ENCODE peak calls at places on chromosomes 16 and 17, in four cellular contexts. A, I, Q and E are unnamed samples.

GRCh38 chr17:75830168-75831031 is 13.8 kb downstream of the UNC13D start:
- DNase-seq in Q (no peak), A (no peak), I (no peak), E (no peak)

GRCh38 chr17:63029520-63029919 is 63.5 kb downstream of the TANC2 start:
- DNase-seq in I (no peak), Q (no peak), A (peak), E (no peak)

GRCh38 chr16:50093607-50094570 is 28.1 kb downstream of the HEATR3 start:
- DNase-seq in I (peak), Q (peak), A (no peak), E (peak)

GRCh38 chr17:47949951-47950350 is 7.7 kb downstream of the PRR15L start:
- DNase-seq in I (no peak), A (no peak), Q (no peak), E (peak)

GRCh38 chr16:82641336-82641984 is 14.7 kb downstream of the CDH13 start:
- DNase-seq in Q (no peak), A (no peak), I (no peak), E (no peak)

GRCh38 chr17:35630530-35631148 is 43.5 kb downstream of the AP2B1 start:
- DNase-seq in A (peak), I (no peak), Q (no peak), E (no peak)

GRCh38 chr17:63622571-63623390 is 564 bp downstream of the MAP3K3 start:
- DNase-seq in I (peak), Q (peak), A (peak), E (peak)

GRCh38 chr17:45282683-45283644 is 21.1 kb upstream of the SPATA32 start:
- DNase-seq in Q (no peak), I (peak), A (no peak), E (no peak)

GRCh38 chr16:80319181-80319580 is 221.6 kb upstream of the DYNLRB2 start:
- DNase-seq in A (no peak), Q (no peak), I (no peak), E (no peak)

GRCh38 chr16:625402-626173 is 5.2 kb upstream of the WFIKKN1 start:
- DNase-seq in A (no peak), I (no peak), Q (no peak), E (no peak)

GRCh38 chr16:88549671-88550643 is 20.2 kb upstream of the ZC3H18 start:
- DNase-seq in A (no peak), Q (peak), I (peak), E (peak)

GRCh38 chr16:85403693-85404092 is 209.4 kb upstream of the GSE1 start:
- DNase-seq in A (peak), Q (peak), I (no peak), E (no peak)

GRCh38 chr17:38897176-38897575 is 27.3 kb downstream of the LASP1 start:
- DNase-seq in I (peak), Q (peak), A (no peak), E (peak)

GRCh38 chr17:29102741-29103181 is 59.8 kb downstream of the PIPOX start:
- DNase-seq in I (no peak), Q (no peak), A (no peak), E (no peak)

GRCh38 chr17:45144199-45145034 is 3.9 kb upstream of the HEXIM1 start:
- DNase-seq in A (no peak), I (peak), Q (peak), E (peak)

GRCh38 chr17:69503711-69504110 is 89.2 kb downstream of the MAP2K6 start:
- DNase-seq in I (no peak), Q (no peak), A (no peak), E (no peak)

GRCh38 chr17:13337864-13338371 is 263.8 kb downstream of the HS3ST3A1 start:
- DNase-seq in A (peak), I (peak), Q (peak), E (peak)

GRCh38 chr17:30956764-30957374 is 14.0 kb upstream of the RNF135 start:
- DNase-seq in I (no peak), A (no peak), Q (no peak), E (no peak)

GRCh38 chr16:78844682-78845081 is 745.2 kb downstream of the WWOX start:
- DNase-seq in A (no peak), Q (no peak), I (peak), E (no peak)

GRCh38 chr17:12927541-12928425 is 90.0 kb downstream of the ELAC2 start:
- DNase-seq in Q (no peak), I (peak), A (no peak), E (no peak)

GRCh38 chr17:10127819-10128375 is 70.5 kb downstream of the GAS7 start:
- DNase-seq in Q (peak), I (peak), A (no peak), E (peak)

GRCh38 chr17:44464037-44464436 is 39.2 kb downstream of the GPATCH8 start:
- DNase-seq in Q (no peak), A (no peak), I (no peak), E (no peak)

GRCh38 chr17:61205406-61205805 is 194.2 kb upstream of the TBX2 start:
- DNase-seq in Q (peak), I (no peak), A (no peak), E (peak)

GRCh38 chr16:85539084-85539483 is 74.0 kb upstream of the GSE1 start:
- DNase-seq in Q (no peak), I (no peak), A (no peak), E (no peak)

GRCh38 chr16:85912271-85912974 is 13.5 kb downstream of the IRF8 start:
- DNase-seq in A (no peak), I (no peak), Q (peak), E (no peak)

GRCh38 chr16:31216552-31217530 is at the start of gene PYDC1:
- DNase-seq in I (no peak), A (no peak), Q (no peak), E (peak)

GRCh38 chr16:10877472-10877946 is 507 bp downstream of the CIITA start:
- DNase-seq in Q (no peak), A (no peak), I (no peak), E (no peak)

GRCh38 chr16:86619263-86619935 is 41.0 kb downstream of the FOXL1 start:
- DNase-seq in Q (peak), I (no peak), A (peak), E (no peak)

GRCh38 chr17:35432176-35433074 is at the start of gene SLFN12:
- DNase-seq in I (peak), A (no peak), Q (peak), E (peak)

GRCh38 chr16:69840975-69841374 is 78.8 kb downstream of the WWP2 start:
- DNase-seq in Q (no peak), I (no peak), A (no peak), E (no peak)

GRCh38 chr16:30758988-30759461 is 2.8 kb downstream of the CFAP119 start:
- DNase-seq in I (no peak), Q (no peak), A (no peak), E (no peak)

GRCh38 chr16:66740010-66740409 is 11.4 kb downstream of the DYNC1LI2 start:
- DNase-seq in A (peak), Q (peak), I (no peak), E (no peak)

GRCh38 chr16:47144559-47144877 is 773 bp upstream of the NETO2 start:
- DNase-seq in A (no peak), Q (no peak), I (no peak), E (no peak)
- TF ChIP-seq POLR2A in A (no peak), Q (no peak), I (no peak), E (no peak)

DNA sequence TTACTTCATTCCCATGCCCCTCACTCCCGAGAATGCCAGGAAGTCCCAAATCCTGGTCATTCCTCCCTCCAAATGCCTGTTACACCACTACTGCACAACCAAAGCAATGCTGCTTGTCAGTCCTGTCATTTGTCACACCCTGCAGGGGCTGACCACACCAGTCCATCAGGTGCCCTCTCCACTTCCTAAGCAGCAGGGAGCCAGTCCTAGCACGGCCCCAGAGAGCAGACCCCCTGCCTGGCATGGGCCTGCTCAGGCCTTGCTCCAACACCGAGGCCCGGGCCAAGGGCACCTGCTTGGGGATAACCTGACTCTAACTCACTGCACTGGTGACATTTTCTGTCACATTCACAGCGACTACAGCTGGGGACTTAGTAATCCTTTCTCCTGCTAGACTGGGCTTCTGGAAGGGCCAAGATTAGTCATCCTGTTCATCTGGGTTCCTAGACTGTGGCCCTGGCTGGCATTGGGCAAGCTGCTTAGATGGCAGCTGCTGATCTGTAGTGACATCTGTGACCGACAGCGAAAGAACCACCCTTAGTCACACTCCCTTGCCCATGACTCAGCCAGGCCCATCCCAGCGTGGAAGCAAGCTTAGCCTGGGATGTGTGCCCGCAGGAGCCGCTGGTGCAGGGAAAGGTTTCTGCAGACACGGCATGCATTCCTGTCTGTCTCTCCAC is 5.4 kb downstream of the ALYREF start:
- DNase-seq in A (no peak), I (no peak), Q (no peak), E (peak)
- TF ChIP-seq POLR2A in A (no peak), I (no peak), Q (no peak), E (no peak)

GRCh38 chr17:81844887-81845286 is 10.0 kb upstream of the PPP1R27 start:
- DNase-seq in I (no peak), Q (no peak), A (no peak), E (no peak)

GRCh38 chr17:81844327-81844851 is 9.5 kb upstream of the PPP1R27 start:
- DNase-seq in Q (no peak), I (no peak), A (no peak), E (no peak)

GRCh38 chr17:81845361-81845760 is 10.5 kb upstream of the PPP1R27 start:
- DNase-seq in I (no peak), Q (no peak), A (no peak), E (no peak)

GRCh38 chr17:81846743-81847689 is 12.2 kb upstream of the PPP1R27 start:
- DNase-seq in I (no peak), A (no peak), Q (no peak), E (no peak)

DNA sequence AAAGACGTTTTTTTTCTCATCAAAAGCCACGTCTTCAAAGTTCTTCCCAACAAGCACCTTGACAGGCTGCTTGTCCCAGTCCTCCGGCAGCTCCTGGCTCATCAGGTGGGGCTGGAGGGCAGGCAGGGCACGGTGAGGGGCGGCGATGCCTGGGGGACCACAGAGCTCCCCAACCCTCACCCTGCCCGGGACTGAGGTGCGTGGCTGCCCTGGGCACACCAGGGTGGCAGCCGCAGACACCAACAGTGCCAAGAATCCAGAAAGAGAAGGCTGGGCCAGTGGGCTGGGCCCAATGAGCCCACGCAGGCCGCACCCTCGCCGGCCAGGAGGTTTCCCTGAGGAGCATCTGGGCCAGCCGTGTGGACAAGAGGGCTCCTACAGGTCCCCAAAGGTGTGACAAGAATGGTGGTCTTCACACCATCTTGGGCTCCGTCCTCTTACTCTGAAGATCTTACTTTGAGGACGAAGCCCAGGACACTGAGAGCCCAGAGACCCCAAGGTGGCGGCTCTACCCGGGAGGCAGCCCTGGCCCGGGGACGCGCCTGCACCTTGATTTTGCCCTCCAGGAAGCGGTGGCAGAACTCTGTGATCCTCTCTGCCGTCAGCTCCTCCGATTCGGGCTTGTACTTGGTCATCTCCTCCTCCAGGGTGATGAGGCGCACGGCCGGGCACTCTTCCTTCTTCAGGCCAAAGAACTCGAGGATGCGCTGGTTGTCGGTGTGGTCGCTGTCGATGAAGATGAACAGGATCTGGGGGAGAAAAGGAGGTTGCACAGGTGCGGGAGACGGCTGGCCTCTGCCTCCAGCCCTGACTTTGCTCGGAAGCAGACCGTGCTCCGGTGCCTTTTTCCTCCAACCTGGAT is 11.3 kb upstream of the PPP1R27 start:
- DNase-seq in I (no peak), A (no peak), Q (no peak), E (no peak)
- TF ChIP-seq POLR2A in I (no peak), A (no peak), Q (no peak), E (no peak)

DNA sequence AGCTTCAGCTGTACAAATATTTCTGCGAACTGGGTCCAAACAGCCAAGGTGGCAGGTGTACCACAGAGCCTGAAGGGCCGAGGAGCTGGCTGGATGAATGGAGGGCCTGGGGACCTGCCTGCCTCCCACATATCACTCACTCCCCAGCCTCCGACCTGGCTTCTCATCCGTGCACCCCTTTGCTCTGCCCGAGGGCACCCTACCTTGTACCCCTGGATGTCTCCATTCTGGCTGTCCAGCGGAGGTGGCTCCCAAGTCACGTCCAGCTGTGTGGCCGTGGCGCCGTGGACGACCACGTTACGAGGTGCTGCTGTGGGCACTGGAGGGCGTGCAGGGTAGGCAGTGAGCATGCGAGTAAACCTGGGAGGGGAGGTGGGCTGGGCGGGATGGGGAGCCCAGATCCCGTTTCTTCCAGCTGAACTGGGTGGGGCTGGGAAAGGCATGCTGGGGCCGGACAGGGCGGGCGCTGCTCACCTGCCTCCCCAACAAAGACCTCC is 67.2 kb upstream of the CDC42EP4 start:
- DNase-seq in Q (no peak), I (no peak), A (no peak), E (no peak)
- TF ChIP-seq POLR2A in Q (no peak), I (no peak), A (no peak), E (no peak)